ENCODE peak calls at places on chromosome 12, in nine cellular contexts. One of them, this sample, is unnamed.

GRCh38 chr12:22624908-22625646 is at the start of gene ETNK1:
- DNase-seq in Ammon's horn: peak; percentile 97
- DNase-seq in cardiac fibroblast: peak; percentile 96
- DNase-seq in COR-L47: peak; percentile 82
- DNase-seq in activated naive CD4-positive, alpha-beta T cell: peak; percentile 59
- DNase-seq in lung: peak; percentile 94
- DNase-seq in stimulated activated CD4-positive, alpha-beta T cell treated with anti-CD3 and anti-CD28 coated beads, Interleukin-2, amount 100 ng/mL, for 48 hours: peak; percentile 82
- DNase-seq in CD14-positive monocyte: peak; percentile 91
- DNase-seq in NCI-H2107: peak; percentile 92
- DNase-seq in this sample: peak; percentile 38

GRCh38 chr12:91818236-91819131 is 327.2 kb downstream of the BTG1 start:
- DNase-seq in Ammon's horn: no peak
- DNase-seq in cardiac fibroblast: no peak
- DNase-seq in COR-L47: no peak
- DNase-seq in activated naive CD4-positive, alpha-beta T cell: no peak
- DNase-seq in lung: no peak
- DNase-seq in stimulated activated CD4-positive, alpha-beta T cell treated with anti-CD3 and anti-CD28 coated beads, Interleukin-2, amount 100 ng/mL, for 48 hours: no peak
- DNase-seq in CD14-positive monocyte: no peak
- DNase-seq in NCI-H2107: no peak
- DNase-seq in this sample: no peak

GRCh38 chr12:57717131-57717530 is 21.4 kb downstream of the AGAP2 start:
- DNase-seq in Ammon's horn: peak; percentile 1
- DNase-seq in cardiac fibroblast: no peak
- DNase-seq in COR-L47: no peak
- DNase-seq in activated naive CD4-positive, alpha-beta T cell: no peak
- DNase-seq in lung: no peak
- DNase-seq in stimulated activated CD4-positive, alpha-beta T cell treated with anti-CD3 and anti-CD28 coated beads, Interleukin-2, amount 100 ng/mL, for 48 hours: no peak
- DNase-seq in CD14-positive monocyte: no peak
- DNase-seq in NCI-H2107: no peak
- DNase-seq in this sample: no peak

GRCh38 chr12:32841061-32841460 is 55.5 kb downstream of the PKP2 start:
- DNase-seq in Ammon's horn: no peak
- DNase-seq in cardiac fibroblast: no peak
- DNase-seq in COR-L47: no peak
- DNase-seq in activated naive CD4-positive, alpha-beta T cell: no peak
- DNase-seq in lung: no peak
- DNase-seq in stimulated activated CD4-positive, alpha-beta T cell treated with anti-CD3 and anti-CD28 coated beads, Interleukin-2, amount 100 ng/mL, for 48 hours: no peak
- DNase-seq in CD14-positive monocyte: no peak
- DNase-seq in NCI-H2107: no peak
- DNase-seq in this sample: no peak

GRCh38 chr12:75587340-75588106 is 76.1 kb upstream of the KRR1 start:
- DNase-seq in Ammon's horn: no peak
- DNase-seq in cardiac fibroblast: no peak
- DNase-seq in COR-L47: no peak
- DNase-seq in activated naive CD4-positive, alpha-beta T cell: no peak
- DNase-seq in lung: no peak
- DNase-seq in stimulated activated CD4-positive, alpha-beta T cell treated with anti-CD3 and anti-CD28 coated beads, Interleukin-2, amount 100 ng/mL, for 48 hours: no peak
- DNase-seq in CD14-positive monocyte: no peak
- DNase-seq in NCI-H2107: no peak
- DNase-seq in this sample: no peak

GRCh38 chr12:94220804-94221203 is 72.4 kb downstream of the PLXNC1 start:
- DNase-seq in Ammon's horn: no peak
- DNase-seq in cardiac fibroblast: no peak
- DNase-seq in COR-L47: no peak
- DNase-seq in activated naive CD4-positive, alpha-beta T cell: no peak
- DNase-seq in lung: no peak
- DNase-seq in stimulated activated CD4-positive, alpha-beta T cell treated with anti-CD3 and anti-CD28 coated beads, Interleukin-2, amount 100 ng/mL, for 48 hours: no peak
- DNase-seq in CD14-positive monocyte: no peak
- DNase-seq in NCI-H2107: no peak
- DNase-seq in this sample: no peak

GRCh38 chr12:55862286-55862685 is 19.6 kb upstream of the MMP19 start:
- DNase-seq in Ammon's horn: no peak
- DNase-seq in cardiac fibroblast: no peak
- DNase-seq in COR-L47: no peak
- DNase-seq in activated naive CD4-positive, alpha-beta T cell: no peak
- DNase-seq in lung: no peak
- DNase-seq in stimulated activated CD4-positive, alpha-beta T cell treated with anti-CD3 and anti-CD28 coated beads, Interleukin-2, amount 100 ng/mL, for 48 hours: no peak
- DNase-seq in CD14-positive monocyte: no peak
- DNase-seq in NCI-H2107: no peak
- DNase-seq in this sample: no peak

GRCh38 chr12:4918950-4919660 is 9.4 kb downstream of the KCNA1 start:
- DNase-seq in Ammon's horn: no peak
- DNase-seq in cardiac fibroblast: peak; percentile 4
- DNase-seq in COR-L47: no peak
- DNase-seq in activated naive CD4-positive, alpha-beta T cell: no peak
- DNase-seq in lung: no peak
- DNase-seq in stimulated activated CD4-positive, alpha-beta T cell treated with anti-CD3 and anti-CD28 coated beads, Interleukin-2, amount 100 ng/mL, for 48 hours: no peak
- DNase-seq in CD14-positive monocyte: no peak
- DNase-seq in NCI-H2107: peak; percentile 58
- DNase-seq in this sample: no peak

GRCh38 chr12:44285321-44285720 is 449.4 kb downstream of the TMEM117 start:
- DNase-seq in Ammon's horn: no peak
- DNase-seq in cardiac fibroblast: peak; percentile 2
- DNase-seq in COR-L47: no peak
- DNase-seq in activated naive CD4-positive, alpha-beta T cell: no peak
- DNase-seq in lung: no peak
- DNase-seq in stimulated activated CD4-positive, alpha-beta T cell treated with anti-CD3 and anti-CD28 coated beads, Interleukin-2, amount 100 ng/mL, for 48 hours: no peak
- DNase-seq in CD14-positive monocyte: no peak
- DNase-seq in NCI-H2107: no peak
- DNase-seq in this sample: no peak

GRCh38 chr12:77251799-77252198 is 186.4 kb upstream of the E2F7 start:
- DNase-seq in Ammon's horn: no peak
- DNase-seq in cardiac fibroblast: no peak
- DNase-seq in COR-L47: no peak
- DNase-seq in activated naive CD4-positive, alpha-beta T cell: no peak
- DNase-seq in lung: no peak
- DNase-seq in stimulated activated CD4-positive, alpha-beta T cell treated with anti-CD3 and anti-CD28 coated beads, Interleukin-2, amount 100 ng/mL, for 48 hours: no peak
- DNase-seq in CD14-positive monocyte: no peak
- DNase-seq in NCI-H2107: no peak
- DNase-seq in this sample: no peak

GRCh38 chr12:121673013-121673441 is 3.6 kb upstream of the MORN3 start:
- DNase-seq in Ammon's horn: no peak
- DNase-seq in cardiac fibroblast: no peak
- DNase-seq in COR-L47: no peak
- DNase-seq in activated naive CD4-positive, alpha-beta T cell: no peak
- DNase-seq in lung: peak; percentile 33
- DNase-seq in stimulated activated CD4-positive, alpha-beta T cell treated with anti-CD3 and anti-CD28 coated beads, Interleukin-2, amount 100 ng/mL, for 48 hours: no peak
- DNase-seq in CD14-positive monocyte: no peak
- DNase-seq in NCI-H2107: no peak
- DNase-seq in this sample: no peak

GRCh38 chr12:62210422-62210821 is 49.8 kb upstream of the USP15 start:
- DNase-seq in Ammon's horn: peak; percentile 61
- DNase-seq in cardiac fibroblast: peak; percentile 74
- DNase-seq in COR-L47: no peak
- DNase-seq in activated naive CD4-positive, alpha-beta T cell: no peak
- DNase-seq in lung: no peak
- DNase-seq in stimulated activated CD4-positive, alpha-beta T cell treated with anti-CD3 and anti-CD28 coated beads, Interleukin-2, amount 100 ng/mL, for 48 hours: peak; percentile 30
- DNase-seq in CD14-positive monocyte: no peak
- DNase-seq in NCI-H2107: no peak
- DNase-seq in this sample: no peak

GRCh38 chr12:3492868-3493224 is 1.8 kb downstream of the PRMT8 start:
- DNase-seq in Ammon's horn: peak; percentile 11
- DNase-seq in cardiac fibroblast: no peak
- DNase-seq in COR-L47: no peak
- DNase-seq in activated naive CD4-positive, alpha-beta T cell: no peak
- DNase-seq in lung: no peak
- DNase-seq in stimulated activated CD4-positive, alpha-beta T cell treated with anti-CD3 and anti-CD28 coated beads, Interleukin-2, amount 100 ng/mL, for 48 hours: no peak
- DNase-seq in CD14-positive monocyte: no peak
- DNase-seq in NCI-H2107: no peak
- DNase-seq in this sample: no peak

GRCh38 chr12:75656210-75656609 is 144.8 kb upstream of the KRR1 start:
- DNase-seq in Ammon's horn: no peak
- DNase-seq in cardiac fibroblast: no peak
- DNase-seq in COR-L47: no peak
- DNase-seq in activated naive CD4-positive, alpha-beta T cell: no peak
- DNase-seq in lung: no peak
- DNase-seq in stimulated activated CD4-positive, alpha-beta T cell treated with anti-CD3 and anti-CD28 coated beads, Interleukin-2, amount 100 ng/mL, for 48 hours: no peak
- DNase-seq in CD14-positive monocyte: no peak
- DNase-seq in NCI-H2107: no peak
- DNase-seq in this sample: no peak

GRCh38 chr12:105292705-105293104 is 37.8 kb upstream of the C12orf75 start:
- DNase-seq in Ammon's horn: no peak
- DNase-seq in cardiac fibroblast: peak; percentile 47
- DNase-seq in COR-L47: no peak
- DNase-seq in activated naive CD4-positive, alpha-beta T cell: no peak
- DNase-seq in lung: no peak
- DNase-seq in stimulated activated CD4-positive, alpha-beta T cell treated with anti-CD3 and anti-CD28 coated beads, Interleukin-2, amount 100 ng/mL, for 48 hours: no peak
- DNase-seq in CD14-positive monocyte: no peak
- DNase-seq in NCI-H2107: no peak
- DNase-seq in this sample: no peak

GRCh38 chr12:100381379-100381778 is 24.5 kb downstream of the SLC17A8 start:
- DNase-seq in Ammon's horn: no peak
- DNase-seq in cardiac fibroblast: no peak
- DNase-seq in COR-L47: no peak
- DNase-seq in activated naive CD4-positive, alpha-beta T cell: no peak
- DNase-seq in lung: no peak
- DNase-seq in stimulated activated CD4-positive, alpha-beta T cell treated with anti-CD3 and anti-CD28 coated beads, Interleukin-2, amount 100 ng/mL, for 48 hours: no peak
- DNase-seq in CD14-positive monocyte: no peak
- DNase-seq in NCI-H2107: no peak
- DNase-seq in this sample: no peak

GRCh38 chr12:22282283-22282682 is 52.2 kb downstream of the ST8SIA1 start:
- DNase-seq in Ammon's horn: no peak
- DNase-seq in cardiac fibroblast: peak; percentile 87
- DNase-seq in COR-L47: no peak
- DNase-seq in activated naive CD4-positive, alpha-beta T cell: no peak
- DNase-seq in lung: no peak
- DNase-seq in stimulated activated CD4-positive, alpha-beta T cell treated with anti-CD3 and anti-CD28 coated beads, Interleukin-2, amount 100 ng/mL, for 48 hours: no peak
- DNase-seq in CD14-positive monocyte: no peak
- DNase-seq in NCI-H2107: no peak
- DNase-seq in this sample: no peak

GRCh38 chr12:57483466-57483865 is 3.8 kb upstream of the ARHGAP9 start:
- DNase-seq in Ammon's horn: no peak
- DNase-seq in cardiac fibroblast: peak; percentile 58
- DNase-seq in COR-L47: no peak
- DNase-seq in activated naive CD4-positive, alpha-beta T cell: no peak
- DNase-seq in lung: no peak
- DNase-seq in stimulated activated CD4-positive, alpha-beta T cell treated with anti-CD3 and anti-CD28 coated beads, Interleukin-2, amount 100 ng/mL, for 48 hours: no peak
- DNase-seq in CD14-positive monocyte: no peak
- DNase-seq in NCI-H2107: no peak
- DNase-seq in this sample: no peak

GRCh38 chr12:113633678-113634332 is 162.1 kb upstream of the LHX5 start:
- DNase-seq in Ammon's horn: no peak
- DNase-seq in cardiac fibroblast: no peak
- DNase-seq in COR-L47: no peak
- DNase-seq in activated naive CD4-positive, alpha-beta T cell: no peak
- DNase-seq in lung: no peak
- DNase-seq in stimulated activated CD4-positive, alpha-beta T cell treated with anti-CD3 and anti-CD28 coated beads, Interleukin-2, amount 100 ng/mL, for 48 hours: no peak
- DNase-seq in CD14-positive monocyte: no peak
- DNase-seq in NCI-H2107: no peak
- DNase-seq in this sample: no peak

GRCh38 chr12:57001448-57001906 is 4.9 kb downstream of the ZBTB39 start:
- DNase-seq in Ammon's horn: peak; percentile 46
- DNase-seq in cardiac fibroblast: peak; percentile 71
- DNase-seq in COR-L47: peak; percentile 36
- DNase-seq in activated naive CD4-positive, alpha-beta T cell: peak; percentile 28
- DNase-seq in lung: peak; percentile 74
- DNase-seq in stimulated activated CD4-positive, alpha-beta T cell treated with anti-CD3 and anti-CD28 coated beads, Interleukin-2, amount 100 ng/mL, for 48 hours: peak; percentile 83
- DNase-seq in CD14-positive monocyte: peak; percentile 61
- DNase-seq in NCI-H2107: peak; percentile 31
- DNase-seq in this sample: no peak

GRCh38 chr12:66627988-66628317 is 50.9 kb downstream of the GRIP1 start:
- DNase-seq in Ammon's horn: no peak
- DNase-seq in cardiac fibroblast: no peak
- DNase-seq in COR-L47: no peak
- DNase-seq in activated naive CD4-positive, alpha-beta T cell: no peak
- DNase-seq in lung: no peak
- DNase-seq in stimulated activated CD4-positive, alpha-beta T cell treated with anti-CD3 and anti-CD28 coated beads, Interleukin-2, amount 100 ng/mL, for 48 hours: no peak
- DNase-seq in CD14-positive monocyte: no peak
- DNase-seq in NCI-H2107: no peak
- DNase-seq in this sample: no peak

GRCh38 chr12:109739747-109740693 is 26.4 kb downstream of the FAM222A start:
- DNase-seq in Ammon's horn: no peak
- DNase-seq in cardiac fibroblast: no peak
- DNase-seq in COR-L47: no peak
- DNase-seq in activated naive CD4-positive, alpha-beta T cell: no peak
- DNase-seq in lung: no peak
- DNase-seq in stimulated activated CD4-positive, alpha-beta T cell treated with anti-CD3 and anti-CD28 coated beads, Interleukin-2, amount 100 ng/mL, for 48 hours: no peak
- DNase-seq in CD14-positive monocyte: peak; percentile 14
- DNase-seq in NCI-H2107: no peak
- DNase-seq in this sample: peak; percentile 40

GRCh38 chr12:110012137-110012536 is 12.9 kb downstream of the ANKRD13A start:
- DNase-seq in Ammon's horn: no peak
- DNase-seq in cardiac fibroblast: peak; percentile 27
- DNase-seq in COR-L47: no peak
- DNase-seq in activated naive CD4-positive, alpha-beta T cell: no peak
- DNase-seq in lung: peak; percentile 63
- DNase-seq in stimulated activated CD4-positive, alpha-beta T cell treated with anti-CD3 and anti-CD28 coated beads, Interleukin-2, amount 100 ng/mL, for 48 hours: no peak
- DNase-seq in CD14-positive monocyte: no peak
- DNase-seq in NCI-H2107: no peak
- DNase-seq in this sample: no peak

GRCh38 chr12:54126696-54127537 is 61.9 kb downstream of the SMUG1 start:
- DNase-seq in Ammon's horn: peak; percentile 38
- DNase-seq in cardiac fibroblast: no peak
- DNase-seq in COR-L47: no peak
- DNase-seq in activated naive CD4-positive, alpha-beta T cell: no peak
- DNase-seq in lung: peak; percentile 41
- DNase-seq in stimulated activated CD4-positive, alpha-beta T cell treated with anti-CD3 and anti-CD28 coated beads, Interleukin-2, amount 100 ng/mL, for 48 hours: no peak
- DNase-seq in CD14-positive monocyte: no peak
- DNase-seq in NCI-H2107: no peak
- DNase-seq in this sample: no peak

GRCh38 chr12:92496790-92497189 is 206.0 kb upstream of the PLEKHG7 start:
- DNase-seq in Ammon's horn: no peak
- DNase-seq in cardiac fibroblast: no peak
- DNase-seq in COR-L47: no peak
- DNase-seq in activated naive CD4-positive, alpha-beta T cell: no peak
- DNase-seq in lung: no peak
- DNase-seq in stimulated activated CD4-positive, alpha-beta T cell treated with anti-CD3 and anti-CD28 coated beads, Interleukin-2, amount 100 ng/mL, for 48 hours: no peak
- DNase-seq in CD14-positive monocyte: no peak
- DNase-seq in NCI-H2107: no peak
- DNase-seq in this sample: no peak

GRCh38 chr12:50200507-50201273 is 33.5 kb upstream of the CERS5 start:
- DNase-seq in Ammon's horn: no peak
- DNase-seq in cardiac fibroblast: peak; percentile 69
- DNase-seq in COR-L47: no peak
- DNase-seq in activated naive CD4-positive, alpha-beta T cell: no peak
- DNase-seq in lung: no peak
- DNase-seq in stimulated activated CD4-positive, alpha-beta T cell treated with anti-CD3 and anti-CD28 coated beads, Interleukin-2, amount 100 ng/mL, for 48 hours: no peak
- DNase-seq in CD14-positive monocyte: no peak
- DNase-seq in NCI-H2107: no peak
- DNase-seq in this sample: no peak

GRCh38 chr12:41514907-41515306 is 326.8 kb downstream of the PDZRN4 start:
- DNase-seq in Ammon's horn: no peak
- DNase-seq in cardiac fibroblast: peak; percentile 2
- DNase-seq in COR-L47: no peak
- DNase-seq in activated naive CD4-positive, alpha-beta T cell: no peak
- DNase-seq in lung: no peak
- DNase-seq in stimulated activated CD4-positive, alpha-beta T cell treated with anti-CD3 and anti-CD28 coated beads, Interleukin-2, amount 100 ng/mL, for 48 hours: no peak
- DNase-seq in CD14-positive monocyte: no peak
- DNase-seq in NCI-H2107: no peak
- DNase-seq in this sample: no peak

GRCh38 chr12:130686511-130686981 is 29.6 kb downstream of the RIMBP2 start:
- DNase-seq in Ammon's horn: peak; percentile 48
- DNase-seq in cardiac fibroblast: no peak
- DNase-seq in COR-L47: no peak
- DNase-seq in activated naive CD4-positive, alpha-beta T cell: no peak
- DNase-seq in lung: no peak
- DNase-seq in stimulated activated CD4-positive, alpha-beta T cell treated with anti-CD3 and anti-CD28 coated beads, Interleukin-2, amount 100 ng/mL, for 48 hours: no peak
- DNase-seq in CD14-positive monocyte: no peak
- DNase-seq in NCI-H2107: no peak
- DNase-seq in this sample: no peak

GRCh38 chr12:79143803-79144202 is 279.2 kb downstream of the SYT1 start:
- DNase-seq in Ammon's horn: no peak
- DNase-seq in cardiac fibroblast: no peak
- DNase-seq in COR-L47: peak; percentile 21
- DNase-seq in activated naive CD4-positive, alpha-beta T cell: no peak
- DNase-seq in lung: no peak
- DNase-seq in stimulated activated CD4-positive, alpha-beta T cell treated with anti-CD3 and anti-CD28 coated beads, Interleukin-2, amount 100 ng/mL, for 48 hours: no peak
- DNase-seq in CD14-positive monocyte: no peak
- DNase-seq in NCI-H2107: no peak
- DNase-seq in this sample: no peak

GRCh38 chr12:113184098-113184899 is 979 bp downstream of the DDX54 start:
- DNase-seq in Ammon's horn: no peak
- DNase-seq in cardiac fibroblast: no peak
- DNase-seq in COR-L47: no peak
- DNase-seq in activated naive CD4-positive, alpha-beta T cell: peak; percentile 48
- DNase-seq in lung: no peak
- DNase-seq in stimulated activated CD4-positive, alpha-beta T cell treated with anti-CD3 and anti-CD28 coated beads, Interleukin-2, amount 100 ng/mL, for 48 hours: no peak
- DNase-seq in CD14-positive monocyte: no peak
- DNase-seq in NCI-H2107: no peak
- DNase-seq in this sample: no peak

GRCh38 chr12:104295954-104296353 is 7.6 kb upstream of the EID3 start:
- DNase-seq in Ammon's horn: no peak
- DNase-seq in cardiac fibroblast: peak; percentile 55
- DNase-seq in COR-L47: no peak
- DNase-seq in activated naive CD4-positive, alpha-beta T cell: no peak
- DNase-seq in lung: no peak
- DNase-seq in stimulated activated CD4-positive, alpha-beta T cell treated with anti-CD3 and anti-CD28 coated beads, Interleukin-2, amount 100 ng/mL, for 48 hours: no peak
- DNase-seq in CD14-positive monocyte: no peak
- DNase-seq in NCI-H2107: no peak
- DNase-seq in this sample: no peak

This sample was measured in CMK.